ENCODE peak calls at places on chromosomes 2 and 18, in four cellular contexts. Y, E, M and K are unnamed samples.

GRCh38 chr2:166361351-166362153 is 14.2 kb downstream of the SCN9A start:
- DNase-seq in M (peak; percentile 59), Y (no peak), E (no peak), K (no peak)

GRCh38 chr2:130338793-130339345 is 3.8 kb upstream of the IMP4 start:
- DNase-seq in M (no peak), Y (no peak), E (no peak), K (no peak)

GRCh38 chr2:241271641-241272297 is 43.7 kb downstream of the HDLBP start:
- DNase-seq in Y (peak; percentile 94), M (peak; percentile 87), E (peak; percentile 86), K (peak; percentile 91)

GRCh38 chr2:240948086-240948485 is 42.0 kb downstream of the CROCC2 start:
- DNase-seq in Y (no peak), M (no peak), E (no peak), K (peak; percentile 14)

GRCh38 chr2:48205137-48205798 is 299.0 kb upstream of the FBXO11 start:
- DNase-seq in E (no peak), Y (no peak), M (peak; percentile 40), K (no peak)

GRCh38 chr2:174546519-174547506 is 50.8 kb downstream of the WIPF1 start:
- DNase-seq in E (no peak), Y (no peak), M (peak; percentile 65), K (no peak)

GRCh38 chr2:15713475-15713874 is 121.8 kb downstream of the DDX1 start:
- DNase-seq in M (no peak), E (no peak), Y (no peak), K (no peak)

GRCh38 chr2:30209227-30209626 is 22.1 kb upstream of the LBH start:
- DNase-seq in E (no peak), Y (no peak), M (no peak), K (no peak)

GRCh38 chr18:63178526-63178880 is 141.1 kb downstream of the BCL2 start:
- DNase-seq in M (peak; percentile 76), E (no peak), Y (peak; percentile 65), K (no peak)

GRCh38 chr2:217223222-217223930 is 363.5 kb upstream of the TNP1 start:
- DNase-seq in E (no peak), M (peak; percentile 90), Y (no peak), K (no peak)

GRCh38 chr2:220660277-220661155 is 911.6 kb downstream of the EPHA4 start:
- DNase-seq in Y (no peak), M (no peak), E (no peak), K (no peak)

GRCh38 chr2:168890006-168890782 is at the start of gene SPC25:
- DNase-seq in E (peak; percentile 83), Y (peak; percentile 91), M (peak; percentile 91), K (peak; percentile 89)

GRCh38 chr2:207399301-207399700 is 130.5 kb upstream of the CREB1 start:
- DNase-seq in M (no peak), E (no peak), Y (no peak), K (no peak)

GRCh38 chr2:236001166-236001828 is 166.9 kb downstream of the GBX2 start:
- DNase-seq in Y (peak; percentile 78), E (no peak), M (no peak), K (no peak)

GRCh38 chr2:100703744-100704143 is 116.2 kb upstream of the NPAS2 start:
- DNase-seq in M (no peak), Y (no peak), E (no peak), K (no peak)

GRCh38 chr2:11750422-11750821 is 4.0 kb downstream of the LPIN1 start:
- DNase-seq in E (no peak), Y (no peak), M (no peak), K (no peak)

GRCh38 chr2:190379249-190379964 is 28.7 kb upstream of the MFSD6 start:
- DNase-seq in E (no peak), M (peak; percentile 62), Y (no peak), K (no peak)

GRCh38 chr18:23068692-23069305 is 66.5 kb upstream of the CABLES1 start:
- DNase-seq in Y (no peak), E (no peak), M (no peak), K (no peak)

GRCh38 chr18:657998-658946 is 819 bp downstream of the TYMS start:
- DNase-seq in Y (peak; percentile 86), M (peak; percentile 90), E (peak; percentile 78), K (peak; percentile 87)

GRCh38 chr2:120969613-120970355 is 234.1 kb downstream of the GLI2 start:
- DNase-seq in M (no peak), Y (no peak), E (no peak), K (peak; percentile 42)

GRCh38 chr2:106582431-106583143 is 95.4 kb downstream of the CD8B2 start:
- DNase-seq in Y (peak; percentile 79), M (peak; percentile 89), E (peak; percentile 59), K (peak; percentile 66)

GRCh38 chr2:85794491-85795121 is 40.8 kb downstream of the ATOH8 start:
- DNase-seq in M (no peak), Y (peak; percentile 57), E (no peak), K (peak; percentile 32)

GRCh38 chr2:118061135-118061955 is 26.9 kb upstream of the INSIG2 start:
- DNase-seq in Y (no peak), M (peak; percentile 88), E (no peak), K (no peak)

GRCh38 chr18:61435064-61435652 is 101.9 kb downstream of the CDH20 start:
- DNase-seq in M (peak; percentile 21), E (no peak), Y (no peak), K (no peak)

GRCh38 chr2:224951723-224952481 is 90.4 kb downstream of the DOCK10 start:
- DNase-seq in Y (no peak), E (no peak), M (no peak), K (no peak)

GRCh38 chr2:223930002-223930976 is 14.8 kb downstream of the WDFY1 start:
- DNase-seq in Y (peak; percentile 79), M (no peak), E (peak; percentile 13), K (peak; percentile 74)

GRCh38 chr18:62610509-62611394 is 87.9 kb downstream of the ZCCHC2 start:
- DNase-seq in Y (no peak), E (no peak), M (peak; percentile 8), K (no peak)

GRCh38 chr2:133652407-133652806 is 84.1 kb upstream of the NCKAP5 start:
- DNase-seq in Y (no peak), M (peak; percentile 35), E (no peak), K (no peak)
- H3K4me1 ChIP-seq in Y (no peaks in the 10 kb centered on the region), M (no peaks in the 10 kb centered on the region), E (no peaks in the 10 kb centered on the region), K (no peaks in the 10 kb centered on the region)

DNA sequence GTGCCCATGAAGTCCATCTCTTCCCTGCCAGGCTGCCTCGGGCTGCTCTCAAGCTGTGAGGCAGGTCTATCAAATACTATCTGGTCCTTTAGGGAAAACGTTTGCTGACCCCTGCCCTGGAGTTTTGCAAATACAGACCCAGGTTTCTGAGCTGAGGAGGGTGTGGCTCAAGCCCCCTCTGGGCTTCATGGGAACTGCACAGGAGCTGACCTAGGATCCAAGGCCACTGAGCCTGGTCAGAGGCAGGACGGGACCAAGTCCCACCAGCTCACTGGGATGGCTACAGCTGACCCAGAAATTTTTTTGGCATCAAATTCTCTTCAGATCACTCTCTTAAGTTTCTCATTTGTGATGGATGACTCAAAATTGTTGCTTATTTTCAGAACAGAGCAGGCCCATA is 14.1 kb downstream of the ZNF516 start:
- DNase-seq in E (no peak), M (no peak), Y (no peak), K (no peak)
- H3K4me3 ChIP-seq in E (no peak overlapping the region), M (no peak overlapping the region), Y (no peak overlapping the region), K (no peak overlapping the region)

DNA sequence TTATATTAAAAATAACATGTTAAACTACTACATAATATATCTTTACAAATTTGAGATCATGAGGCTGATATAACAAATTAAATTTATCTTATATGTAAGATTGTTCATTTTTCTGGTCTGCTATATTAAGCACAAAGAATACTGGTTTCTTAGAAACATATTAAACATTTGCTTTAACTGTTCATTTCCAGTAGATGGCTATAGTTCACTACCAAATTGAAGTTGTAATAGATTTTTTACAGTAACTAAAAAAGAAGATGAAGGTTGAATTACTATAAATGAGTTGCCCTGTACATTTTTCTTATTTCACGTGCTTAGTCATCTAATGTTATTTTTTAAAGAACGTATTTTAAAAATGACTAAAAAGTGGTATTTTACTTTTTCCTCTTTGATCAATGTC is 57.0 kb downstream of the ZNF407 start:
- DNase-seq in E (no peak), Y (no peak), M (peak; percentile 53), K (no peak)
- TF ChIP-seq CTCF in E (no peak), Y (no peak), M (peak; percentile 35), K (no peak)

GRCh38 chr2:61435291-61435690 is 35.6 kb downstream of the USP34 start:
- DNase-seq in M (no peak), Y (no peak), E (no peak), K (no peak)
- H3K4me1 ChIP-seq in M (peaks cover 23% of the 10 kb centered on the region), Y (peaks cover 60% of the 10 kb centered on the region), E (peaks cover 5% of the 10 kb centered on the region), K (peaks cover 84% of the 10 kb centered on the region)

DNA sequence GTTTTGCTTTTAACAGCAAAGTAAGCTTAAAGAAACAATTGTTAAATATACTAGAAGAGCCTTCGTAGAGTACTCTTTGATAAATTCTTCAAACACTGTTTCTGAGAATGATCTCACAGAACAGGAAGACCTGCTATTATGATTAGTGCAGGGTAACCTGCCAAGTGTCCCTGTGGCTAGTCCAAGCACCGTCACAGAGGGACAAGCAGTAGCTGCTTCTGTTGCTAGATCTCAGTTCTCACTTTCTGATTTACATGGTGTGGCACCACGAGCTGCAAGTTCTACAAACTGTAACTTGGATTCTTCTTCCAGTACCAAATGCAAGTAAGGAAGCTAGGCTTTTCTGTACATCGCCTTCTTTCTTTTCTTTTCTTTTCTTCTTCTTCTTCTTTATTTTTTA is 121.5 kb downstream of the PIEZO2 start:
- DNase-seq in Y (no peak), M (no peak), E (no peak), K (no peak)
- H3K4me3 ChIP-seq in Y (no peak overlapping the region), M (no peak overlapping the region), E (no peak overlapping the region), K (no peak overlapping the region)

GRCh38 chr2:145481334-145481922 is 961.5 kb upstream of the ZEB2 start:
- DNase-seq in Y (no peak), E (no peak), M (no peak), K (no peak)

GRCh38 chr2:145488571-145488970 is 968.7 kb upstream of the ZEB2 start:
- DNase-seq in M (no peak), E (no peak), Y (no peak), K (no peak)

GRCh38 chr2:145483854-145484253 is 963.9 kb upstream of the ZEB2 start:
- DNase-seq in Y (no peak), M (no peak), E (no peak), K (no peak)

GRCh38 chr2:145484443-145485086 is 964.6 kb upstream of the ZEB2 start:
- DNase-seq in E (no peak), Y (no peak), M (peak; percentile 68), K (no peak)
- TF ChIP-seq CTCF in E (peak; percentile 8), Y (no peak), M (peak; percentile 35), K (no peak)

DNA sequence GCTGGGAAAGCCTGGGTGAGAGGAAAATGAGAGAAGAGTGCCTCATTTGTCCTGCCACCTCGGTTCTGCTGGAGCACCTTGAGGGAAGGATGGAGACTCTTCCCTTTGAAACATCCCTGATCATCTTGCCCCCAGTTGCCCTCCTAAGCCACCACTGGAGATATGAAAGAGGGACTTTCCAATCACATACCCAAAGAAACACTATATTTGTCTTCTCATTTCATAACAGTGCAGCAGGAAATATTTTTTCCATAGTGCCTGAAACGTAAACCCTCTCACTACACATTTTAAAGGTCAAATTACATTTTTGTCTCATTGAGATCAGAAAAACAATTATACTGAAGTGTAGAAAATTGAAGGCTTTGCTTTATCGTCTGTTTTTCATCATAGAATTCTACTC is 63.3 kb downstream of the KCTD18 start:
- DNase-seq in E (no peak), M (no peak), Y (no peak), K (no peak)
- H3K4me1 ChIP-seq in E (no peaks in the 10 kb centered on the region), M (no peaks in the 10 kb centered on the region), Y (peaks cover 15% of the 10 kb centered on the region), K (no peaks in the 10 kb centered on the region)